ENCODE peak calls at places on chromosomes 13 and 19, in five cellular contexts. D, Y, O, V and F are unnamed samples.

GRCh38 chr19:15548648-15549047 is 40.3 kb downstream of the CYP4F22 start:
- DNase-seq in D (no peak), Y (no peak), O (no peak), V (no peak), F (no peak)

GRCh38 chr19:31226536-31226935 is 122.7 kb downstream of the TSHZ3 start:
- DNase-seq in D (no peak), Y (no peak), O (no peak), V (no peak), F (no peak)

GRCh38 chr13:35157143-35157755 is 215.2 kb downstream of the NBEA start:
- DNase-seq in D (peak), Y (peak), O (peak), V (peak), F (no peak)

GRCh38 chr13:113275387-113275786 is 21.7 kb upstream of the LAMP1 start:
- DNase-seq in D (peak), Y (peak), O (peak), V (peak), F (peak)

GRCh38 chr19:15892012-15892411 is 5.9 kb downstream of the CYP4F2 start:
- DNase-seq in D (no peak), Y (no peak), O (no peak), V (no peak), F (no peak)

GRCh38 chr13:111005808-111006494 is 91.1 kb upstream of the ANKRD10 start:
- DNase-seq in D (no peak), Y (no peak), O (no peak), V (no peak), F (no peak)

GRCh38 chr19:33216198-33216830 is 9.3 kb downstream of the SLC7A10 start:
- DNase-seq in D (no peak), Y (no peak), O (no peak), V (no peak), F (no peak)

GRCh38 chr19:45643024-45643926 is 4.1 kb upstream of the EML2 start:
- DNase-seq in D (peak), Y (peak), O (peak), V (peak), F (peak)

GRCh38 chr19:8255426-8256125 is 46.4 kb downstream of the CERS4 start:
- DNase-seq in D (no peak), Y (no peak), O (no peak), V (no peak), F (no peak)

GRCh38 chr13:29908411-29908810 is 58.0 kb upstream of the UBL3 start:
- DNase-seq in D (no peak), Y (no peak), O (no peak), V (no peak), F (no peak)

GRCh38 chr19:23437901-23438300 is 42.6 kb upstream of the ZNF91 start:
- DNase-seq in D (no peak), Y (no peak), O (no peak), V (no peak), F (no peak)

GRCh38 chr19:49847731-49848696 is 2.9 kb upstream of the PTOV1 start:
- DNase-seq in D (peak), Y (no peak), O (peak), V (peak), F (no peak)